ENCODE peak calls at places on chromosomes 7 and 10, in nine cellular contexts. One of them, this sample, is unnamed.

GRCh38 chr7:87784424-87784823 is 91.7 kb downstream of the SLC25A40 start:
- DNase-seq in T-cell: no peak
- DNase-seq in MV-4-11: peak
- DNase-seq in HT-29: no peak
- DNase-seq in NCI-H774: no peak
- DNase-seq in sciatic nerve: no peak
- DNase-seq in stimulated activated CD4-positive, alpha-beta T cell treated with anti-CD3 and anti-CD28 coated beads, Interleukin-12 subunit alpha, Interleukin-12 subunit beta, amount 100 ng/mL, for 4 hours: no peak
- DNase-seq in left colon: no peak
- DNase-seq in stimulated activated CD8-positive, alpha-beta memory T cell treated with anti-CD3 and anti-CD28 coated beads, Interleukin-4, amount 100 ng/mL, for 24 hours: no peak
- DNase-seq in this sample: no peak

GRCh38 chr10:92575961-92576360 is 2.1 kb upstream of the IDE start:
- DNase-seq in sciatic nerve: no peak
- DNase-seq in stimulated activated CD4-positive, alpha-beta T cell treated with anti-CD3 and anti-CD28 coated beads, Interleukin-12 subunit alpha, Interleukin-12 subunit beta, amount 100 ng/mL, for 4 hours: no peak
- DNase-seq in left colon: no peak
- DNase-seq in T-cell: no peak
- DNase-seq in MV-4-11: peak
- DNase-seq in NCI-H774: no peak
- DNase-seq in HT-29: no peak
- DNase-seq in stimulated activated CD8-positive, alpha-beta memory T cell treated with anti-CD3 and anti-CD28 coated beads, Interleukin-4, amount 100 ng/mL, for 24 hours: no peak
- DNase-seq in this sample: no peak

GRCh38 chr10:90484518-90484917 is 373.3 kb downstream of the HTR7 start:
- DNase-seq in NCI-H774: no peak
- DNase-seq in HT-29: no peak
- DNase-seq in left colon: no peak
- DNase-seq in stimulated activated CD4-positive, alpha-beta T cell treated with anti-CD3 and anti-CD28 coated beads, Interleukin-12 subunit alpha, Interleukin-12 subunit beta, amount 100 ng/mL, for 4 hours: no peak
- DNase-seq in T-cell: no peak
- DNase-seq in stimulated activated CD8-positive, alpha-beta memory T cell treated with anti-CD3 and anti-CD28 coated beads, Interleukin-4, amount 100 ng/mL, for 24 hours: no peak
- DNase-seq in MV-4-11: no peak
- DNase-seq in sciatic nerve: no peak
- DNase-seq in this sample: no peak

GRCh38 chr7:133545613-133546012 is 292.7 kb downstream of the EXOC4 start:
- DNase-seq in stimulated activated CD8-positive, alpha-beta memory T cell treated with anti-CD3 and anti-CD28 coated beads, Interleukin-4, amount 100 ng/mL, for 24 hours: no peak
- DNase-seq in T-cell: no peak
- DNase-seq in MV-4-11: no peak
- DNase-seq in HT-29: no peak
- DNase-seq in sciatic nerve: no peak
- DNase-seq in stimulated activated CD4-positive, alpha-beta T cell treated with anti-CD3 and anti-CD28 coated beads, Interleukin-12 subunit alpha, Interleukin-12 subunit beta, amount 100 ng/mL, for 4 hours: no peak
- DNase-seq in left colon: no peak
- DNase-seq in NCI-H774: no peak
- DNase-seq in this sample: no peak

GRCh38 chr10:27998178-27998953 is 513 bp downstream of the ODAD2 start:
- DNase-seq in stimulated activated CD8-positive, alpha-beta memory T cell treated with anti-CD3 and anti-CD28 coated beads, Interleukin-4, amount 100 ng/mL, for 24 hours: peak
- DNase-seq in T-cell: no peak
- DNase-seq in MV-4-11: peak
- DNase-seq in NCI-H774: no peak
- DNase-seq in sciatic nerve: no peak
- DNase-seq in stimulated activated CD4-positive, alpha-beta T cell treated with anti-CD3 and anti-CD28 coated beads, Interleukin-12 subunit alpha, Interleukin-12 subunit beta, amount 100 ng/mL, for 4 hours: peak
- DNase-seq in left colon: peak
- DNase-seq in HT-29: no peak
- DNase-seq in this sample: peak

GRCh38 chr7:2730846-2731770 is 43.1 kb downstream of the AMZ1 start:
- DNase-seq in NCI-H774: no peak
- DNase-seq in T-cell: no peak
- DNase-seq in MV-4-11: no peak
- DNase-seq in HT-29: no peak
- DNase-seq in sciatic nerve: no peak
- DNase-seq in left colon: peak
- DNase-seq in stimulated activated CD8-positive, alpha-beta memory T cell treated with anti-CD3 and anti-CD28 coated beads, Interleukin-4, amount 100 ng/mL, for 24 hours: no peak
- DNase-seq in stimulated activated CD4-positive, alpha-beta T cell treated with anti-CD3 and anti-CD28 coated beads, Interleukin-12 subunit alpha, Interleukin-12 subunit beta, amount 100 ng/mL, for 4 hours: no peak
- DNase-seq in this sample: no peak

GRCh38 chr7:44222074-44222473 is 21.3 kb downstream of the YKT6 start:
- DNase-seq in HT-29: no peak
- DNase-seq in MV-4-11: no peak
- DNase-seq in left colon: no peak
- DNase-seq in stimulated activated CD8-positive, alpha-beta memory T cell treated with anti-CD3 and anti-CD28 coated beads, Interleukin-4, amount 100 ng/mL, for 24 hours: no peak
- DNase-seq in sciatic nerve: no peak
- DNase-seq in NCI-H774: no peak
- DNase-seq in stimulated activated CD4-positive, alpha-beta T cell treated with anti-CD3 and anti-CD28 coated beads, Interleukin-12 subunit alpha, Interleukin-12 subunit beta, amount 100 ng/mL, for 4 hours: no peak
- DNase-seq in T-cell: no peak
- DNase-seq in this sample: no peak

GRCh38 chr10:9957352-9957751 is 1060.3 kb upstream of the CELF2 start:
- DNase-seq in MV-4-11: peak
- DNase-seq in stimulated activated CD4-positive, alpha-beta T cell treated with anti-CD3 and anti-CD28 coated beads, Interleukin-12 subunit alpha, Interleukin-12 subunit beta, amount 100 ng/mL, for 4 hours: no peak
- DNase-seq in T-cell: no peak
- DNase-seq in sciatic nerve: no peak
- DNase-seq in left colon: no peak
- DNase-seq in HT-29: no peak
- DNase-seq in NCI-H774: no peak
- DNase-seq in stimulated activated CD8-positive, alpha-beta memory T cell treated with anti-CD3 and anti-CD28 coated beads, Interleukin-4, amount 100 ng/mL, for 24 hours: no peak
- DNase-seq in this sample: no peak

GRCh38 chr10:127161482-127161881 is 34.9 kb downstream of the INSYN2A start:
- DNase-seq in T-cell: no peak
- DNase-seq in NCI-H774: no peak
- DNase-seq in left colon: no peak
- DNase-seq in MV-4-11: no peak
- DNase-seq in HT-29: no peak
- DNase-seq in stimulated activated CD8-positive, alpha-beta memory T cell treated with anti-CD3 and anti-CD28 coated beads, Interleukin-4, amount 100 ng/mL, for 24 hours: no peak
- DNase-seq in sciatic nerve: no peak
- DNase-seq in stimulated activated CD4-positive, alpha-beta T cell treated with anti-CD3 and anti-CD28 coated beads, Interleukin-12 subunit alpha, Interleukin-12 subunit beta, amount 100 ng/mL, for 4 hours: no peak
- DNase-seq in this sample: no peak

GRCh38 chr7:111516612-111517011 is 45.7 kb downstream of the IMMP2L start:
- DNase-seq in T-cell: no peak
- DNase-seq in NCI-H774: no peak
- DNase-seq in MV-4-11: no peak
- DNase-seq in stimulated activated CD4-positive, alpha-beta T cell treated with anti-CD3 and anti-CD28 coated beads, Interleukin-12 subunit alpha, Interleukin-12 subunit beta, amount 100 ng/mL, for 4 hours: no peak
- DNase-seq in left colon: no peak
- DNase-seq in HT-29: no peak
- DNase-seq in stimulated activated CD8-positive, alpha-beta memory T cell treated with anti-CD3 and anti-CD28 coated beads, Interleukin-4, amount 100 ng/mL, for 24 hours: no peak
- DNase-seq in sciatic nerve: no peak
- DNase-seq in this sample: no peak

GRCh38 chr7:76149847-76150691 is 51.6 kb upstream of the SRRM3 start:
- DNase-seq in HT-29: no peak
- DNase-seq in NCI-H774: no peak
- DNase-seq in sciatic nerve: no peak
- DNase-seq in T-cell: no peak
- DNase-seq in stimulated activated CD8-positive, alpha-beta memory T cell treated with anti-CD3 and anti-CD28 coated beads, Interleukin-4, amount 100 ng/mL, for 24 hours: no peak
- DNase-seq in MV-4-11: no peak
- DNase-seq in left colon: no peak
- DNase-seq in stimulated activated CD4-positive, alpha-beta T cell treated with anti-CD3 and anti-CD28 coated beads, Interleukin-12 subunit alpha, Interleukin-12 subunit beta, amount 100 ng/mL, for 4 hours: no peak
- DNase-seq in this sample: no peak

GRCh38 chr10:69180525-69181204 is 631 bp downstream of the SUPV3L1 start:
- DNase-seq in MV-4-11: peak
- DNase-seq in stimulated activated CD8-positive, alpha-beta memory T cell treated with anti-CD3 and anti-CD28 coated beads, Interleukin-4, amount 100 ng/mL, for 24 hours: no peak
- DNase-seq in sciatic nerve: no peak
- DNase-seq in T-cell: peak
- DNase-seq in NCI-H774: no peak
- DNase-seq in HT-29: peak
- DNase-seq in stimulated activated CD4-positive, alpha-beta T cell treated with anti-CD3 and anti-CD28 coated beads, Interleukin-12 subunit alpha, Interleukin-12 subunit beta, amount 100 ng/mL, for 4 hours: no peak
- DNase-seq in left colon: no peak
- DNase-seq in this sample: no peak

GRCh38 chr10:8532647-8533046 is 478.2 kb downstream of the GATA3 start:
- DNase-seq in stimulated activated CD4-positive, alpha-beta T cell treated with anti-CD3 and anti-CD28 coated beads, Interleukin-12 subunit alpha, Interleukin-12 subunit beta, amount 100 ng/mL, for 4 hours: no peak
- DNase-seq in MV-4-11: no peak
- DNase-seq in stimulated activated CD8-positive, alpha-beta memory T cell treated with anti-CD3 and anti-CD28 coated beads, Interleukin-4, amount 100 ng/mL, for 24 hours: no peak
- DNase-seq in sciatic nerve: no peak
- DNase-seq in NCI-H774: no peak
- DNase-seq in T-cell: no peak
- DNase-seq in HT-29: no peak
- DNase-seq in left colon: no peak
- DNase-seq in this sample: no peak